ENCODE peak calls at places on chromosomes 11 and 22, in four cellular contexts. J, A, Y and U are unnamed samples.

GRCh38 chr11:13682212-13682611 is 13.7 kb downstream of the FAR1 start:
- DNase-seq in Y (peak), J (no peak), A (no peak), U (no peak)

GRCh38 chr22:17266261-17266971 is 47.2 kb upstream of the ADA2 start:
- DNase-seq in A (no peak), Y (no peak), J (no peak), U (no peak)

GRCh38 chr22:26888887-26889286 is 231.5 kb downstream of the MIAT start:
- DNase-seq in A (no peak), J (no peak), Y (peak), U (no peak)

GRCh38 chr22:48403521-48403921 is 1424.2 kb downstream of the BRD1 start:
- DNase-seq in A (no peak), J (no peak), Y (no peak), U (no peak)

GRCh38 chr11:42524534-42525227 is 787.1 kb upstream of the API5 start:
- DNase-seq in J (peak), Y (peak), A (peak), U (no peak)

GRCh38 chr11:86673872-86674750 is 1.7 kb upstream of the ME3 start:
- DNase-seq in Y (no peak), A (no peak), J (no peak), U (no peak)

GRCh38 chr11:59616396-59616982 is 915 bp upstream of the OSBP start:
- DNase-seq in Y (no peak), A (no peak), J (no peak), U (no peak)

GRCh38 chr11:1636291-1636950 is 6.8 kb downstream of the KRTAP5-5 start:
- DNase-seq in A (no peak), Y (no peak), J (no peak), U (no peak)

GRCh38 chr22:42621505-42622002 is 6.9 kb upstream of the POLDIP3 start:
- DNase-seq in J (peak), A (peak), Y (peak), U (peak)

GRCh38 chr11:121613724-121614123 is 161.0 kb upstream of the SORL1-AS1 start:
- DNase-seq in J (no peak), Y (peak), A (no peak), U (no peak)

GRCh38 chr22:23743303-23743705 is 7.6 kb downstream of the ZNF70 start:
- DNase-seq in A (no peak), Y (peak), J (no peak), U (no peak)

GRCh38 chr11:126139541-126140091 is 71.8 kb downstream of the RPUSD4 start:
- DNase-seq in Y (peak), J (no peak), A (no peak), U (no peak)

GRCh38 chr22:18081416-18081815 is 3.6 kb downstream of the PEX26 start:
- DNase-seq in Y (no peak), A (no peak), J (no peak), U (no peak)

GRCh38 chr11:74950374-74950969 is 1.4 kb downstream of the SPCS2 start:
- DNase-seq in Y (no peak), A (no peak), J (no peak), U (no peak)

GRCh38 chr22:40345801-40346177 is 511 bp upstream of the ADSL start:
- DNase-seq in A (no peak), J (no peak), Y (no peak), U (no peak)

GRCh38 chr22:24392218-24392931 is 35.0 kb upstream of the ADORA2A start:
- DNase-seq in A (no peak), Y (peak), J (no peak), U (no peak)

GRCh38 chr22:44444341-44445306 is 53.4 kb downstream of the RTL6 start:
- DNase-seq in A (no peak), Y (no peak), J (peak), U (no peak)

GRCh38 chr11:16809901-16810668 is 71.6 kb downstream of the C11orf58 start:
- DNase-seq in J (peak), A (no peak), Y (peak), U (no peak)

GRCh38 chr11:132137289-132137980 is 767.0 kb downstream of the NTM start:
- DNase-seq in J (no peak), A (no peak), Y (no peak), U (no peak)

GRCh38 chr11:61151545-61152252 is 9.5 kb downstream of the VPS37C start:
- DNase-seq in J (no peak), Y (no peak), A (no peak), U (no peak)

GRCh38 chr22:37342065-37342464 is 59.8 kb downstream of the CYTH4 start:
- DNase-seq in J (no peak), A (no peak), Y (no peak), U (no peak)

GRCh38 chr11:128330203-128330602 is 257.2 kb downstream of the ETS1 start:
- DNase-seq in Y (no peak), J (no peak), A (no peak), U (no peak)

GRCh38 chr22:46070215-46070721 is 80.1 kb upstream of the PPARA start:
- DNase-seq in J (peak), A (peak), Y (peak), U (no peak)

GRCh38 chr11:129728571-129728970 is 87.1 kb upstream of the TMEM45B start:
- DNase-seq in Y (no peak), A (no peak), J (no peak), U (no peak)

GRCh38 chr11:131228378-131228777 is 142.0 kb upstream of the NTM start:
- DNase-seq in Y (no peak), J (no peak), A (no peak), U (no peak)

GRCh38 chr11:17722000-17722643 is 2.8 kb downstream of the MYOD1 start:
- DNase-seq in J (no peak), A (no peak), Y (peak), U (no peak)

GRCh38 chr11:115523727-115524399 is 19.6 kb upstream of the CADM1 start:
- DNase-seq in A (no peak), Y (no peak), J (no peak), U (no peak)

GRCh38 chr11:104771782-104772181 is 126.5 kb downstream of the CASP12 start:
- DNase-seq in J (no peak), Y (no peak), A (no peak), U (no peak)

GRCh38 chr22:43147821-43148220 is 3.5 kb upstream of the TSPO start:
- DNase-seq in A (no peak), Y (no peak), J (no peak), U (no peak)

GRCh38 chr11:91998466-91998865 is 226.2 kb upstream of the FAT3 start:
- DNase-seq in Y (no peak), A (no peak), J (no peak), U (no peak)

GRCh38 chr11:61869636-61870428 is 21.5 kb downstream of the FADS3 start:
- DNase-seq in J (no peak), Y (no peak), A (no peak), U (no peak)

GRCh38 chr11:93063101-93063500 is 93.7 kb downstream of the MTNR1B start:
- DNase-seq in Y (no peak), J (no peak), A (no peak), U (no peak)

GRCh38 chr11:69377953-69378302 is 84.0 kb downstream of the MYEOV start:
- DNase-seq in J (no peak), A (no peak), Y (no peak), U (no peak)

GRCh38 chr11:64305691-64306562 is 603 bp downstream of the ESRRA start:
- DNase-seq in A (peak), Y (no peak), J (peak), U (no peak)

GRCh38 chr11:60241786-60242185 is 1.2 kb downstream of the MS4A4E start:
- DNase-seq in A (no peak), Y (no peak), J (no peak), U (no peak)

GRCh38 chr11:45541693-45542434 is 123.6 kb downstream of the CHST1 start:
- DNase-seq in A (no peak), Y (no peak), J (no peak), U (no peak)

GRCh38 chr11:68009391-68010000 is 631 bp upstream of the ALDH3B1 start:
- DNase-seq in J (no peak), A (no peak), Y (peak), U (no peak)
- TF ChIP-seq CTCF in J (no peak), A (no peak), Y (peak), U (no peak)

GRCh38 chr11:120305286-120305685 is 19.8 kb upstream of the TLCD5 start:
- DNase-seq in Y (no peak), J (no peak), A (no peak), U (no peak)

GRCh38 chr11:120304526-120304925 is 20.6 kb upstream of the TLCD5 start:
- DNase-seq in Y (peak), J (no peak), A (no peak), U (no peak)

GRCh38 chr11:120302001-120302805 is 22.9 kb upstream of the TLCD5 start:
- DNase-seq in J (no peak), A (no peak), Y (no peak), U (no peak)

GRCh38 chr11:120306519-120307242 is 18.4 kb upstream of the TLCD5 start:
- DNase-seq in Y (peak), J (no peak), A (no peak), U (no peak)

GRCh38 chr11:120303004-120303637 is 22.0 kb upstream of the TLCD5 start:
- DNase-seq in A (peak), J (peak), Y (peak), U (peak)
- TF ChIP-seq CTCF in A (peak), J (peak), Y (peak), U (peak)

DNA sequence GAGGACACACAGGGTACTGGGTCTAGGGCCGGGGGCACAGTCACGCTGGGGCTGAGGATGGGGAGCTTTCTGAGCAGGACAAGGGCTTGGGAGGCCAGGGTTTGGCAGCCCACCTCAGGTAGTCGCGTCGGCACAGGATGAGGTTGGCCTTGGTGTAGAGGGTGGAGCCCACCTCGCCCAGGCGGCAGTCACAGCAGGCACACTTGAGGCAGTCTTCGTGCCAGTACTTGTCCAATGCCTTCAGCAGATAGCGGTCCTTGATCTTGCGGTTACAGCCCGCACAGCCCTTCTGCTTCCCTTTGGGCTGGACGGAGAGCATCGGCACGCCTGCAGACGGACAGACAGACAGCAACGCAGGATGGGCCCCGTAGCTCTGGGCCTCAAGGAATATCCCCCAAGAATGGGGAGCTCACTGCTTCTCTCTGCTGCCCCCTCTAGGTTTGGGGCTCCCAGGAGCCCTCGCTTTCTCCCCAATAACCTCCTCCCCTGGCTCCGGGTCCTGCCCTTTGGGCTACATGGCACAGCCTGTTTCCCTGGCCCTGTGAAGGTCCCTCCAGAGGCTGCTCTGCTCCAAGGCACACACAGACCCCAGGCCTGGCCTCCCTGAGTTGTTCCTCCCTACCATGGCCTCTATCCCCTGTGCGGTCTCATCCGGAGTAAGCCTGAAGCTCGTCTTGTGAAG is 33.4 kb downstream of the LMO1 start:
- DNase-seq in J (no peak), Y (no peak), A (no peak), U (no peak)
- TF ChIP-seq CTCF in J (no peak), Y (no peak), A (no peak), U (no peak)

GRCh38 chr22:28949788-28950187 is 66.4 kb downstream of the ZNRF3 start:
- DNase-seq in J (no peak), A (no peak), Y (peak), U (no peak)

GRCh38 chr22:28951530-28951929 is 68.2 kb downstream of the ZNRF3 start:
- DNase-seq in J (no peak), A (no peak), Y (no peak), U (no peak)

GRCh38 chr22:28951969-28952521 is 68.7 kb downstream of the ZNRF3 start:
- DNase-seq in J (no peak), Y (peak), A (no peak), U (no peak)

GRCh38 chr22:28952857-28953256 is 69.5 kb downstream of the ZNRF3 start:
- DNase-seq in J (no peak), Y (peak), A (no peak), U (no peak)

GRCh38 chr22:28950567-28951411 is 67.4 kb downstream of the ZNRF3 start:
- DNase-seq in A (no peak), J (no peak), Y (no peak), U (no peak)
- TF ChIP-seq CTCF in A (no peak), J (no peak), Y (no peak), U (no peak)

DNA sequence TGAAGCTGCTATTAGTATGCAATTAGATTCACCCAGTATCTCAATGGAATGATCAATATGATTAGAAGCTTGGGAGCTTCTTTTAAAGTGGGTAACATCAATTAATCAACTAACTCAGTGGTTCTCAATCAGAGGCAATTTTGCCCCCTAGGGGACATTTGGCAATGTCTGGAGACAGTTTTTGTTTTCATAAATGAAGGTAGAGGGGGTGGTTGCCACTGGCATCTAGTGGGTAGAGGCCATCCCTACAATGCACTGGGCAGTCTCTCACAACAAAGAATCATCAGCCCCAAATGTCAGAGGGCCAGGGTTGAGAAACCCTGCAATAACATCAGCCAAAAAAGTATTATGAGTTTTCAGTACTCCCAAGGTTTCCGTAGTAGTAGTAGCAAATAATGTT is 5.9 kb upstream of the AMOTL1 start:
- DNase-seq in A (no peak), Y (no peak), J (no peak), U (no peak)
- TF ChIP-seq CTCF in A (no peak), Y (no peak), J (no peak), U (no peak)

DNA sequence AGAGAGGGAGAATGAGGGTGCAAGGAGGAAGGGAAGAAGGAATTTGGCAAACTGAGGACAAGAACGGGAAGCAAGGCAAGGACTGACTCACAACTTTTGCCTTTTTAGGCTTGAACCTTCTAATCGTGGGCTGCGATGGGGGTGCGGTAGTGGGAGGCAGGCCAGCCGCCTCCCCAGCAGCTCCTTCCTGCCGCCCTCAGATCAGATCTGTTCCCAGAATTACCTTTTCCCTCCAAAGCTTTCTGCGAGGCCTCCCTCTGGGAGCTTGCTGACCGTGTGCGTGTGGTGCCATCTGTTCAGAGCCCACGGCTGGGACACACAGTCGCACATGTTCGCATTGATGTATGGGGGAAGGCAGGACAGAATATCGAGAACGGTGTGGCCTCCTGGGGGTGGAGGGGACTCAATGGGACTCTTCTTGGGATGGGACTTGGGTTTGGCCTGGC is 86.9 kb upstream of the PARVA start:
- DNase-seq in J (no peak), Y (no peak), A (no peak), U (no peak)
- TF ChIP-seq CTCF in J (no peak), Y (no peak), A (no peak), U (no peak)

GRCh38 chr22:20796731-20797130 is 22.8 kb downstream of the SERPIND1 start:
- DNase-seq in Y (no peak), A (no peak), J (no peak), U (no peak)
- TF ChIP-seq CTCF in Y (no peak), A (no peak), J (no peak), U (no peak)

GRCh38 chr11:72901374-72901773 is 87.2 kb downstream of the ATG16L2 start:
- DNase-seq in J (no peak), A (no peak), Y (no peak), U (no peak)
- TF ChIP-seq CTCF in J (no peak), A (no peak), Y (no peak), U (no peak)

GRCh38 chr11:47186076-47186936 is at the start of gene PACSIN3:
- DNase-seq in A (no peak), Y (no peak), J (no peak), U (no peak)
- TF ChIP-seq CTCF in A (peak), Y (peak), J (no peak), U (no peak)